ENCODE peak calls at places on chromosomes 5 and 9, in seven cellular contexts. W is AG10803; X is cardiac fibroblast; J is effector CD4-positive, alpha-beta T cell; T is stimulated activated CD8-positive, alpha-beta memory T cell treated with anti-CD3 and anti-CD28 coated beads, Interleukin-7, amount 100 ng/mL, for 1 hour; Y is ecto neural progenitor cell; Z is cardiac muscle cell. Q is an unnamed sample.

GRCh38 chr5:168209987-168210386 is 81.5 kb upstream of the WWC1 start:
- DNase-seq in W (peak), X (no peak), J (no peak), T (no peak), Y (no peak), Z (no peak), Q (no peak)

GRCh38 chr5:6492934-6493333 is 44.3 kb downstream of the UBE2QL1 start:
- DNase-seq in W (no peak), X (no peak), J (no peak), T (no peak), Y (no peak), Z (no peak), Q (no peak)

GRCh38 chr5:98929982-98930355 is 1.2 kb upstream of the CHD1 start:
- DNase-seq in W (no peak), X (no peak), J (no peak), T (no peak), Y (no peak), Z (peak), Q (no peak)

GRCh38 chr5:85077581-85077980 is 692.9 kb upstream of the EDIL3 start:
- DNase-seq in W (no peak), X (no peak), J (no peak), T (no peak), Y (no peak), Z (no peak), Q (no peak)

GRCh38 chr9:95316794-95317118 is 753 bp downstream of the FANCC start:
- DNase-seq in W (peak), X (peak), J (peak), T (peak), Y (peak), Z (peak), Q (no peak)

GRCh38 chr9:99023831-99024230 is 80.1 kb downstream of the COL15A1 start:
- DNase-seq in W (peak), X (peak), J (no peak), T (no peak), Y (peak), Z (peak), Q (no peak)

GRCh38 chr5:171689853-171690417 is 95.7 kb upstream of the SMIM23 start:
- DNase-seq in W (no peak), X (no peak), J (no peak), T (no peak), Y (no peak), Z (no peak), Q (no peak)

GRCh38 chr5:95731571-95732554 is 727 bp downstream of the RHOBTB3 start:
- DNase-seq in W (peak), X (peak), J (no peak), T (peak), Y (peak), Z (peak), Q (no peak)

GRCh38 chr9:70477907-70478480 is 63.5 kb upstream of the KLF9 start:
- DNase-seq in W (no peak), X (no peak), J (no peak), T (no peak), Y (no peak), Z (no peak), Q (no peak)

GRCh38 chr5:173454381-173454763 is 126.2 kb upstream of the STC2 start:
- DNase-seq in W (peak), X (peak), J (no peak), T (no peak), Y (no peak), Z (no peak), Q (no peak)

GRCh38 chr9:124251605-124252366 is 6.0 kb upstream of the NEK6 start:
- DNase-seq in W (peak), X (peak), J (no peak), T (no peak), Y (no peak), Z (no peak), Q (no peak)

Q was measured in AG09309.